ENCODE peak calls at places on chromosomes 11 and 22, in eight cellular contexts. G is transverse colon, U is BE2C, Z is adipocyte, D is lower lobe of right lung, E is tibial artery, O is mammary epithelial cell, H is IMR-90. S is an unnamed sample.

GRCh38 chr22:37141476-37141875 is 8.2 kb downstream of the IL2RB start:
- DNase-seq in O (no peak), U (no peak), H (no peak), E (no peak), D (no peak), Z (no peak), G (no peak), S (no peak)

GRCh38 chr11:250740-251299 is 14.0 kb downstream of the PSMD13 start:
- DNase-seq in E (peak; percentile 43), H (peak; percentile 42), Z (peak; percentile 73), U (peak; percentile 33), O (peak; percentile 11), G (peak; percentile 70), D (peak; percentile 77), S (peak; percentile 35)

GRCh38 chr11:96642584-96642983 is 252.8 kb downstream of the JRKL start:
- DNase-seq in E (no peak), G (no peak), Z (no peak), U (no peak), H (no peak), O (no peak), D (no peak), S (no peak)

GRCh38 chr11:43738600-43739409 is 58.3 kb downstream of the HSD17B12 start:
- DNase-seq in Z (peak; percentile 94), H (peak; percentile 90), E (no peak), O (peak; percentile 60), U (peak; percentile 15), D (no peak), G (no peak), S (peak; percentile 14)

GRCh38 chr11:133227674-133228111 is 304.6 kb downstream of the OPCML start:
- DNase-seq in D (no peak), G (no peak), O (no peak), E (no peak), Z (no peak), H (no peak), U (no peak), S (no peak)

GRCh38 chr11:19739872-19740271 is 27.2 kb downstream of the NAV2 start:
- DNase-seq in G (peak; percentile 22), U (peak; percentile 26), H (peak; percentile 13), O (no peak), D (no peak), E (no peak), Z (no peak), S (no peak)

GRCh38 chr11:57761301-57762234 is at the start of gene CTNND1:
- DNase-seq in D (peak; percentile 83), E (peak; percentile 89), O (peak; percentile 97), G (peak; percentile 91), H (peak; percentile 98), Z (peak; percentile 98), U (peak; percentile 79), S (peak; percentile 90)

GRCh38 chr11:77636738-77637344 is 753 bp downstream of the CLNS1A start:
- DNase-seq in U (no peak), G (no peak), D (no peak), Z (peak; percentile 31), E (no peak), O (no peak), H (no peak), S (no peak)

GRCh38 chr11:101797335-101797734 is 117.5 kb upstream of the CEP126 start:
- DNase-seq in G (no peak), E (no peak), O (no peak), H (peak; percentile 70), Z (peak; percentile 51), U (no peak), D (no peak), S (peak; percentile 28)

GRCh38 chr22:40426671-40427070 is 56.3 kb downstream of the SGSM3 start:
- DNase-seq in O (no peak), U (no peak), G (no peak), Z (no peak), D (no peak), H (peak; percentile 88), E (no peak), S (no peak)

GRCh38 chr11:73577496-73577917 is 20.4 kb downstream of the FAM168A start:
- DNase-seq in D (no peak), G (no peak), E (no peak), H (peak; percentile 78), O (no peak), Z (peak; percentile 77), U (no peak), S (no peak)

GRCh38 chr11:130634981-130635473 is 186.6 kb downstream of the ADAMTS15 start:
- DNase-seq in H (peak; percentile 81), G (no peak), E (peak; percentile 67), Z (peak; percentile 47), D (no peak), O (peak; percentile 92), U (no peak), S (peak; percentile 93)

GRCh38 chr11:61598886-61599868 is 18.3 kb upstream of the SYT7 start:
- DNase-seq in Z (peak; percentile 53), U (peak; percentile 39), H (peak; percentile 70), O (no peak), D (no peak), G (no peak), E (no peak), S (peak; percentile 78)

GRCh38 chr11:78050964-78051831 is 12.5 kb upstream of the THRSP start:
- DNase-seq in Z (peak; percentile 58), D (no peak), H (peak; percentile 80), G (no peak), O (peak; percentile 81), E (no peak), U (no peak), S (peak; percentile 64)

GRCh38 chr11:706439-706956 is 467 bp downstream of the EPS8L2 start:
- DNase-seq in H (peak; percentile 36), U (no peak), G (peak; percentile 64), Z (peak; percentile 70), D (peak; percentile 55), E (no peak), O (peak; percentile 73), S (peak; percentile 84)

GRCh38 chr22:24725736-24726135 is 48.8 kb downstream of the PIWIL3 start:
- DNase-seq in Z (no peak), G (no peak), E (no peak), O (no peak), H (no peak), U (no peak), D (no peak), S (no peak)

GRCh38 chr11:43789700-43790443 is 90.8 kb upstream of the ALKBH3 start:
- DNase-seq in G (no peak), Z (peak; percentile 74), O (peak; percentile 74), U (no peak), H (peak; percentile 70), D (no peak), E (no peak), S (peak; percentile 2)

GRCh38 chr11:88035271-88035670 is 140.0 kb downstream of the RAB38 start:
- DNase-seq in Z (no peak), U (no peak), H (peak; percentile 43), E (no peak), O (peak; percentile 50), G (no peak), D (no peak), S (no peak)

GRCh38 chr11:93942176-93942575 is 79.0 kb upstream of the HEPHL1 start:
- DNase-seq in D (no peak), O (no peak), H (no peak), Z (peak; percentile 45), G (no peak), E (no peak), U (no peak), S (no peak)

GRCh38 chr22:29609139-29609538 is 5.7 kb downstream of the NF2 start:
- DNase-seq in Z (peak; percentile 27), U (no peak), O (no peak), H (no peak), D (no peak), G (no peak), E (no peak), S (no peak)
- H3K4me3 ChIP-seq in Z (no peak overlapping the region), U (no peak overlapping the region), O (no peak overlapping the region), H (no peak overlapping the region), D (no peak overlapping the region), G (no peak overlapping the region), E (no peak overlapping the region), S (no peak overlapping the region)

GRCh38 chr11:58861533-58861932 is 17.0 kb upstream of the GLYATL2 start:
- DNase-seq in U (no peak), E (no peak), H (no peak), G (no peak), D (no peak), Z (no peak), O (no peak), S (no peak)
- H3K9me3 ChIP-seq in U (no peaks in the 10 kb centered on the region), E (no peaks in the 10 kb centered on the region), H (no peaks in the 10 kb centered on the region), G (no peaks in the 10 kb centered on the region), D (peaks cover 4% of the 10 kb centered on the region), Z (peaks cover 15% of the 10 kb centered on the region), O (no peaks in the 10 kb centered on the region), S (peaks cover 2% of the 10 kb centered on the region)

GRCh38 chr22:23262474-23263332 is 82.4 kb downstream of the BCR start:
- DNase-seq in D (no peak), Z (no peak), U (no peak), E (no peak), H (no peak), G (no peak), O (no peak), S (no peak)

GRCh38 chr22:23261900-23262450 is 81.7 kb downstream of the BCR start:
- DNase-seq in E (no peak), O (no peak), Z (no peak), G (no peak), H (no peak), D (no peak), U (no peak), S (no peak)

GRCh38 chr22:23259916-23260644 is 79.8 kb downstream of the BCR start:
- DNase-seq in Z (no peak), D (no peak), H (no peak), U (no peak), O (no peak), G (no peak), E (no peak), S (no peak)

GRCh38 chr22:23258826-23259170 is 78.5 kb downstream of the BCR start:
- DNase-seq in O (no peak), G (no peak), D (no peak), H (no peak), U (no peak), E (no peak), Z (no peak), S (no peak)

GRCh38 chr22:23260645-23261581 is 80.6 kb downstream of the BCR start:
- DNase-seq in U (no peak), O (no peak), E (no peak), D (no peak), H (no peak), G (no peak), Z (no peak), S (no peak)
- H3K36me3 ChIP-seq in U (peaks cover 3% of the 10 kb centered on the region), O (peaks cover 2% of the 10 kb centered on the region), E (peaks cover 28% of the 10 kb centered on the region), D (peaks cover 65% of the 10 kb centered on the region), H (peaks cover 39% of the 10 kb centered on the region), G (no peaks in the 10 kb centered on the region), Z (peaks cover 27% of the 10 kb centered on the region), S (no peaks in the 10 kb centered on the region)

DNA sequence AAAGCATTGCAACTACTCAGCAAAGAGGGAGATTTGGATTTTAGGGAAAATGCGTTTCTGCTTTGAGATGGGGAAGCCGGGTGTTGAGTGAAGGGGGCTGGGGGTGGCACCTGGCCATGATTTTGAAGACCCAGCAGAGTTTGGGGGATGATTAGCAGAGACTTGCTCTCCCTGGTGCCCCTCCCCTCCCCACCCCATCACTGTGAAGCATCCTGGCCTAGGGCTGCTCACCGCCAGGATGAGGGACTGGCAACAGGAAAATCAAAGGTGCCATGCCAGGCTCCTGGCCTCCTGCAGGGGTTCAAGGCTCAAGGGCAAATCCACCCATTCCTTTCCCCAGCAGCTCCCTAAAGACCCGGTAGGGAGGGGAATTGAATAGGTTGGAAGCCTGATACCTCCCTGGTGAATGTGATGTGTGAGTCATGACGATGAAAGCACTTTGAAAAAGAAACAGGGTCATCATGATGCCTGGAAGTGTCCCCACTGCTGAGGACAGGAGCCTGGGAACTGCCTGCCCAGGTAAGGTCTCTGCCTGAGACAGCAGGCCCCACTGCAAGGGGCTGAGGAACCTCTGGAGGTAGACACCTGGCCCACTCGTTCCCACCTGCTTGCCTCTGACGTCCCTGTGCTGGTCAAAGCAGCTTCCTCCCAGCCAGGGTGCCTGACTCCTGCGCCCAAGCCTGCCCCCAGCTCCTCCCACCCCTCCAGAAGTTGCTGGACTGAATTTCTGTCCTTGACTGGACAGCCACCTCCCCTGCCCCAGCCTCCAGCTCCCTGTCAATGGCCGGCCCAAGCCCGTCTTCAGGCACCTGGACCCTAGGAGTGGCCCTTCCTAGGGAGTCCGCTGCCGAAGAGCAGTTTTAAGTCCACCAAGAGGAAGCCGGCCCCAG is 1.7 kb downstream of the CHST1 start:
- DNase-seq in E (no peak), H (peak; percentile 11), U (no peak), D (no peak), O (no peak), G (no peak), Z (peak; percentile 11), S (no peak)
- H3K4me3 ChIP-seq in E (peak overlapping the region; percentile 67), H (no peak overlapping the region), U (peak overlapping the region; percentile 46), D (peak overlapping the region; percentile 65), O (no peak overlapping the region), G (peak overlapping the region; percentile 48), Z (peak overlapping the region; percentile 74), S (no peak overlapping the region)